ENCODE peak calls at places on chromosomes 13 and 19, in eight cellular contexts. One of them, this sample, is unnamed.
A peak's percentile ranks its signal among the peaks of the same experiment; 100 is the strongest.

GRCh38 chr19:47232422-47233211 is 1.6 kb upstream of the BBC3 start:
- DNase-seq in cardiac muscle cell: peak; percentile 56
- DNase-seq in esophagus squamous epithelium: no peak
- DNase-seq in lower leg skin: no peak
- DNase-seq in omental fat pad: no peak
- DNase-seq in AG09319: no peak
- DNase-seq in GM13976: peak; percentile 31
- DNase-seq in HFF-Myc: peak; percentile 72
- DNase-seq in this sample: no peak

GRCh38 chr19:28694812-28695211 is 518.1 kb downstream of the UQCRFS1 start:
- DNase-seq in lower leg skin: no peak
- DNase-seq in HFF-Myc: no peak
- DNase-seq in omental fat pad: no peak
- DNase-seq in AG09319: no peak
- DNase-seq in esophagus squamous epithelium: no peak
- DNase-seq in GM13976: no peak
- DNase-seq in cardiac muscle cell: no peak
- DNase-seq in this sample: no peak

GRCh38 chr19:3644351-3645066 is 17.9 kb upstream of the CACTIN start:
- DNase-seq in GM13976: no peak
- DNase-seq in lower leg skin: no peak
- DNase-seq in HFF-Myc: no peak
- DNase-seq in AG09319: no peak
- DNase-seq in omental fat pad: no peak
- DNase-seq in cardiac muscle cell: peak; percentile 12
- DNase-seq in esophagus squamous epithelium: no peak
- DNase-seq in this sample: no peak

GRCh38 chr13:95181586-95181985 is 119.7 kb downstream of the ABCC4 start:
- DNase-seq in GM13976: peak; percentile 42
- DNase-seq in esophagus squamous epithelium: no peak
- DNase-seq in AG09319: no peak
- DNase-seq in omental fat pad: no peak
- DNase-seq in lower leg skin: no peak
- DNase-seq in HFF-Myc: no peak
- DNase-seq in cardiac muscle cell: no peak
- DNase-seq in this sample: no peak

GRCh38 chr13:50713849-50714248 is 129.6 kb downstream of the DLEU7 start:
- DNase-seq in omental fat pad: no peak
- DNase-seq in cardiac muscle cell: peak; percentile 91
- DNase-seq in AG09319: no peak
- DNase-seq in esophagus squamous epithelium: no peak
- DNase-seq in GM13976: peak; percentile 41
- DNase-seq in lower leg skin: no peak
- DNase-seq in HFF-Myc: peak; percentile 37
- DNase-seq in this sample: peak; percentile 65

GRCh38 chr13:100753391-100753790 is 78.8 kb upstream of the TMTC4 start:
- DNase-seq in AG09319: no peak
- DNase-seq in esophagus squamous epithelium: no peak
- DNase-seq in lower leg skin: no peak
- DNase-seq in omental fat pad: no peak
- DNase-seq in cardiac muscle cell: no peak
- DNase-seq in GM13976: no peak
- DNase-seq in HFF-Myc: no peak
- DNase-seq in this sample: no peak

GRCh38 chr19:33225458-33225925 is at the start of gene SLC7A10:
- DNase-seq in AG09319: no peak
- DNase-seq in lower leg skin: no peak
- DNase-seq in GM13976: no peak
- DNase-seq in esophagus squamous epithelium: no peak
- DNase-seq in omental fat pad: no peak
- DNase-seq in cardiac muscle cell: peak; percentile 57
- DNase-seq in HFF-Myc: no peak
- DNase-seq in this sample: no peak

GRCh38 chr19:47313754-47314133 is 4.1 kb downstream of the C5AR1 start:
- DNase-seq in AG09319: no peak
- DNase-seq in lower leg skin: no peak
- DNase-seq in esophagus squamous epithelium: no peak
- DNase-seq in omental fat pad: no peak
- DNase-seq in cardiac muscle cell: no peak
- DNase-seq in GM13976: no peak
- DNase-seq in HFF-Myc: no peak
- DNase-seq in this sample: no peak

GRCh38 chr19:4556574-4557185 is 2.8 kb downstream of the SEMA6B start:
- DNase-seq in HFF-Myc: no peak
- DNase-seq in AG09319: no peak
- DNase-seq in GM13976: peak; percentile 67
- DNase-seq in lower leg skin: no peak
- DNase-seq in esophagus squamous epithelium: no peak
- DNase-seq in omental fat pad: no peak
- DNase-seq in cardiac muscle cell: peak; percentile 28
- DNase-seq in this sample: no peak

GRCh38 chr19:31340059-31341025 is 8.9 kb downstream of the TSHZ3 start:
- DNase-seq in AG09319: peak; percentile 85
- DNase-seq in omental fat pad: no peak
- DNase-seq in cardiac muscle cell: peak; percentile 72
- DNase-seq in esophagus squamous epithelium: no peak
- DNase-seq in GM13976: no peak
- DNase-seq in HFF-Myc: peak; percentile 90
- DNase-seq in lower leg skin: no peak
- DNase-seq in this sample: no peak

GRCh38 chr13:113732176-113732960 is 26.7 kb upstream of the TMEM255B start:
- DNase-seq in AG09319: no peak
- DNase-seq in cardiac muscle cell: no peak
- DNase-seq in HFF-Myc: no peak
- DNase-seq in esophagus squamous epithelium: no peak
- DNase-seq in lower leg skin: no peak
- DNase-seq in omental fat pad: no peak
- DNase-seq in GM13976: no peak
- DNase-seq in this sample: no peak

GRCh38 chr13:26074706-26075105 is 22.9 kb upstream of the SHISA2 start:
- DNase-seq in GM13976: no peak
- DNase-seq in lower leg skin: no peak
- DNase-seq in AG09319: peak; percentile 15
- DNase-seq in HFF-Myc: no peak
- DNase-seq in cardiac muscle cell: peak; percentile 34
- DNase-seq in omental fat pad: no peak
- DNase-seq in esophagus squamous epithelium: no peak
- DNase-seq in this sample: no peak

GRCh38 chr13:66933994-66934393 is 296.1 kb downstream of the PCDH9 start:
- DNase-seq in omental fat pad: no peak
- DNase-seq in esophagus squamous epithelium: no peak
- DNase-seq in lower leg skin: no peak
- DNase-seq in AG09319: no peak
- DNase-seq in HFF-Myc: no peak
- DNase-seq in cardiac muscle cell: peak; percentile 31
- DNase-seq in GM13976: no peak
- DNase-seq in this sample: no peak

GRCh38 chr13:23778007-23778687 is 111.1 kb downstream of the MIPEP start:
- DNase-seq in cardiac muscle cell: no peak
- DNase-seq in esophagus squamous epithelium: no peak
- DNase-seq in GM13976: no peak
- DNase-seq in HFF-Myc: no peak
- DNase-seq in AG09319: no peak
- DNase-seq in omental fat pad: no peak
- DNase-seq in lower leg skin: no peak
- DNase-seq in this sample: no peak

GRCh38 chr19:41702208-41702651 is 6.2 kb upstream of the CEACAM5 start:
- DNase-seq in cardiac muscle cell: peak; percentile 31
- DNase-seq in GM13976: no peak
- DNase-seq in HFF-Myc: no peak
- DNase-seq in lower leg skin: no peak
- DNase-seq in AG09319: no peak
- DNase-seq in esophagus squamous epithelium: no peak
- DNase-seq in omental fat pad: no peak
- DNase-seq in this sample: no peak

GRCh38 chr13:90321281-90321931 is 1026.1 kb upstream of the MIR17HG start:
- DNase-seq in HFF-Myc: no peak
- DNase-seq in lower leg skin: no peak
- DNase-seq in esophagus squamous epithelium: no peak
- DNase-seq in AG09319: no peak
- DNase-seq in omental fat pad: no peak
- DNase-seq in GM13976: no peak
- DNase-seq in cardiac muscle cell: no peak
- DNase-seq in this sample: no peak

GRCh38 chr19:30171795-30172642 is 200.2 kb upstream of the ZNF536 start:
- DNase-seq in AG09319: no peak
- DNase-seq in cardiac muscle cell: no peak
- DNase-seq in esophagus squamous epithelium: no peak
- DNase-seq in GM13976: no peak
- DNase-seq in lower leg skin: no peak
- DNase-seq in HFF-Myc: no peak
- DNase-seq in omental fat pad: no peak
- DNase-seq in this sample: no peak

GRCh38 chr13:94160875-94161274 is 318.6 kb downstream of the DCT start:
- DNase-seq in omental fat pad: no peak
- DNase-seq in AG09319: no peak
- DNase-seq in lower leg skin: no peak
- DNase-seq in GM13976: no peak
- DNase-seq in HFF-Myc: no peak
- DNase-seq in esophagus squamous epithelium: no peak
- DNase-seq in cardiac muscle cell: no peak
- DNase-seq in this sample: no peak

GRCh38 chr19:48121909-48122371 is 11.3 kb upstream of the PLA2G4C start:
- DNase-seq in GM13976: peak; percentile 82
- DNase-seq in esophagus squamous epithelium: no peak
- DNase-seq in HFF-Myc: peak; percentile 41
- DNase-seq in AG09319: no peak
- DNase-seq in lower leg skin: no peak
- DNase-seq in omental fat pad: no peak
- DNase-seq in cardiac muscle cell: peak; percentile 33
- DNase-seq in this sample: no peak

GRCh38 chr13:24995225-24995804 is 100.6 kb upstream of the PABPC3 start:
- DNase-seq in AG09319: peak; percentile 71
- DNase-seq in lower leg skin: no peak
- DNase-seq in GM13976: peak; percentile 78
- DNase-seq in omental fat pad: no peak
- DNase-seq in esophagus squamous epithelium: no peak
- DNase-seq in HFF-Myc: peak; percentile 56
- DNase-seq in cardiac muscle cell: peak; percentile 90
- DNase-seq in this sample: no peak
- TF ChIP-seq CTCF in AG09319: peak; percentile 89
- TF ChIP-seq CTCF in lower leg skin: no peak
- TF ChIP-seq CTCF in GM13976: peak; percentile 69
- TF ChIP-seq CTCF in omental fat pad: no peak
- TF ChIP-seq CTCF in esophagus squamous epithelium: peak; percentile 73
- TF ChIP-seq CTCF in HFF-Myc: peak; percentile 92
- TF ChIP-seq CTCF in cardiac muscle cell: peak; percentile 92
- TF ChIP-seq CTCF in this sample: peak; percentile 80

GRCh38 chr19:44552324-44552723 is 22.8 kb upstream of the CEACAM20 start:
- DNase-seq in AG09319: no peak
- DNase-seq in HFF-Myc: no peak
- DNase-seq in esophagus squamous epithelium: no peak
- DNase-seq in cardiac muscle cell: peak; percentile 35
- DNase-seq in omental fat pad: no peak
- DNase-seq in lower leg skin: no peak
- DNase-seq in GM13976: peak; percentile 33
- DNase-seq in this sample: peak; percentile 58
- TF ChIP-seq CTCF in AG09319: peak; percentile 37
- TF ChIP-seq CTCF in HFF-Myc: peak; percentile 75
- TF ChIP-seq CTCF in esophagus squamous epithelium: peak; percentile 17
- TF ChIP-seq CTCF in cardiac muscle cell: peak; percentile 55
- TF ChIP-seq CTCF in omental fat pad: no peak
- TF ChIP-seq CTCF in lower leg skin: no peak
- TF ChIP-seq CTCF in GM13976: peak; percentile 23
- TF ChIP-seq CTCF in this sample: peak; percentile 72

GRCh38 chr13:97433727-97434416 is at the start of gene RAP2A:
- DNase-seq in GM13976: peak; percentile 85
- DNase-seq in omental fat pad: peak; percentile 44
- DNase-seq in esophagus squamous epithelium: peak; percentile 56
- DNase-seq in lower leg skin: peak; percentile 97
- DNase-seq in HFF-Myc: peak; percentile 67
- DNase-seq in cardiac muscle cell: peak; percentile 97
- DNase-seq in AG09319: peak; percentile 84
- DNase-seq in this sample: peak; percentile 86
- TF ChIP-seq CTCF in GM13976: peak; percentile 28
- TF ChIP-seq CTCF in omental fat pad: no peak
- TF ChIP-seq CTCF in esophagus squamous epithelium: no peak
- TF ChIP-seq CTCF in lower leg skin: no peak
- TF ChIP-seq CTCF in HFF-Myc: no peak
- TF ChIP-seq CTCF in cardiac muscle cell: no peak
- TF ChIP-seq CTCF in AG09319: no peak
- TF ChIP-seq CTCF in this sample: no peak

DNA sequence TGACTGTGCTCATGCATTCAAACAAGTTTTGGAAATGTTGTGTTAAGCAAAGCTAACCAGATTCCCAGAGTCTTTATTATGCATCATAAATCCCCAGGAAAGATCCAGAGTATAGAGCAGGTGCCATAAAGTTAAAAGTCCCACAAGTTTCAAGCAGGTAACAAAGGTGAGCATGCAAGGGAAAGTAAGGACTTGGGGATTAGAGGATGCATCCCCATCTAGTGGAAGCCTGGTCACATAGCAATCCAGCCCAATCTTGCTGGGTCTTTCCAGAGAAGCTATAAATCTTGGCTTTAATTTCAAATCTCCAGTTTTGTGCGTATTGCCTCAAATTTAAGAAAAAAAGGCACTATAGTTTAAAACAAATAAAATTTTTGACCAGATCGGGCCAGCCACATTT is 72.7 kb downstream of the ZNF254 start:
- DNase-seq in cardiac muscle cell: peak; percentile 4
- DNase-seq in GM13976: no peak
- DNase-seq in esophagus squamous epithelium: no peak
- DNase-seq in HFF-Myc: no peak
- DNase-seq in AG09319: no peak
- DNase-seq in lower leg skin: no peak
- DNase-seq in omental fat pad: no peak
- DNase-seq in this sample: no peak
- TF ChIP-seq CTCF in cardiac muscle cell: peak; percentile 32
- TF ChIP-seq CTCF in GM13976: no peak
- TF ChIP-seq CTCF in esophagus squamous epithelium: no peak
- TF ChIP-seq CTCF in HFF-Myc: peak; percentile 35
- TF ChIP-seq CTCF in AG09319: peak; percentile 25
- TF ChIP-seq CTCF in lower leg skin: no peak
- TF ChIP-seq CTCF in omental fat pad: no peak
- TF ChIP-seq CTCF in this sample: no peak

This sample was measured in CD14-positive monocyte.